ENCODE peak calls at places on chromosomes 2 and 18, in five cellular contexts. T, G, F, X and I are unnamed samples.
A peak's percentile ranks its signal among the peaks of the same experiment; 100 is the strongest.

GRCh38 chr2:46887028-46887885 is 28.3 kb downstream of the MCFD2 start:
- DNase-seq in G (no peak), X (no peak), T (no peak), F (no peak), I (peak; percentile 68)

GRCh38 chr18:25726278-25726677 is 364.1 kb downstream of the SS18 start:
- DNase-seq in T (no peak), G (no peak), X (no peak), F (peak; percentile 2), I (no peak)

GRCh38 chr2:147255812-147256211 is 589.0 kb upstream of the ACVR2A start:
- DNase-seq in X (no peak), G (no peak), T (peak; percentile 56), F (no peak), I (no peak)

GRCh38 chr2:118654945-118655344 is 192.5 kb downstream of the EN1 start:
- DNase-seq in T (no peak), G (no peak), X (no peak), F (peak; percentile 35), I (no peak)

GRCh38 chr2:218568190-218569037 is at the start of the genes CNOT9 and USP37:
- DNase-seq in X (peak; percentile 99), T (peak; percentile 99), G (peak; percentile 100), F (peak; percentile 99), I (peak; percentile 98)

GRCh38 chr2:86794866-86795265 is 4.2 kb upstream of the CD8A start:
- DNase-seq in X (no peak), G (no peak), T (no peak), F (no peak), I (no peak)

GRCh38 chr2:236631361-236632291 is 62.0 kb downstream of the ACKR3 start:
- DNase-seq in G (peak; percentile 27), T (no peak), X (no peak), F (no peak), I (no peak)

GRCh38 chr18:11944786-11945185 is 36.5 kb upstream of the IMPA2 start:
- DNase-seq in T (no peak), X (no peak), G (no peak), F (no peak), I (no peak)

GRCh38 chr2:24179683-24180082 is 4.8 kb downstream of the FAM228A start:
- DNase-seq in T (no peak), G (no peak), X (no peak), F (no peak), I (no peak)

DNA sequence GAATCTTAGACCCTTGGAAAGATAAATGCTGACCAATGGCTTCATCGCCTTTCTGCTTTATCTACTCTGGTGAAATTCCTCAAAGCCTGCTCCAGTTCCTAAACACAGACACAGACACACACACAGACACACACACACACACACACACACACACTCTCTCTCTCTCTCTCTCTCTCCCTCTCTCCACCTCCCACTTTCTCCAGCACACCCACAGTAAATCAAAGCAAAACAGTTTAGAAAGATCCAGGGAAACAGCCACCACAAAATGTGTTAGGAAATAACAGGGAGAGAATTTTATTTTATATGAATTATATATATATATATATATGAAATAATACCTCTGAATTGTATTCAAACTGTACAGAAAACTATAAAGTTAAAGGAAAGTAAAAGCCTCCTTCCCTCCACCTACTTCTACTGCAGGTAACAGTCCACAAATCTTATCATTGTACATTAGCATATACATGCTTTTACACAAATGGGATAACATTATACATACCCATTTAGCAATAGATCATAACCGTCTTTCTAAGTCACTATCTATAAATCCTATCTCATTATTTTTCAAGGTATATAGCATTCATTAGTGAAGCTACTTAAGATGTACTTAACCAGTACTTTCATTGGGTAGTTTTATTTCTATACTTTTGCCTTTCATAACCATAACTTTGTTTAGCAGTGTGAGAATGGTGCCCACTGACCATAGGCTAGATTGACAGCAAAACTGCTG is 38.5 kb downstream of the MREG start:
- DNase-seq in X (no peak), G (no peak), F (no peak), T (no peak), I (no peak)
- TF ChIP-seq CTCF in X (no peak), G (no peak), F (no peak), T (no peak), I (no peak)

GRCh38 chr2:34096552-34097171 is 497.6 kb upstream of the FAM98A start:
- DNase-seq in G (no peak), T (peak; percentile 79), X (peak; percentile 64), F (peak; percentile 80), I (peak; percentile 38)
- TF ChIP-seq CTCF in G (peak; percentile 18), T (peak; percentile 74), X (peak; percentile 93), F (peak; percentile 74), I (peak; percentile 94)

GRCh38 chr2:85435986-85436835 is 17.7 kb downstream of the SH2D6 start:
- DNase-seq in G (no peak), T (no peak), F (no peak), X (no peak), I (no peak)
- TF ChIP-seq CTCF in G (no peak), T (no peak), F (no peak), X (peak; percentile 53), I (peak; percentile 17)

DNA sequence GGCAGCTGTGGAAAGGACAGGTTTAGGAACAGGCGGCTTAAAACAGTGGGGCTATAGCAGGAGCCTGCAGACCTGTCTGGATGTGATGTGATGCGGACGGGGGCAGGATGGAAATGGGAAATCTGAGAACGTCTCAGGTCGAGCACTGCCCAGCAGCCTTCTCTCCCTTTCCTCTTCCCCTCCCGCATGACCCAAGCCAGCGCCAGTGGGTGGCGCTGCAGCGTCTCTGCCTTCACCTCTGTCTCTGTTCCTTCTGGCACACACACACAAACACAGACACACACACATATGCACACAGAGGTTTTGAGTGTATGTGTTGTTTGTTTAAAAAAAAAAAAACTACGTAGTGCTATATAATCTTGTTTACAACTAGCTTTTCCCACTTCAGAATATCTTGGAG is 82.0 kb upstream of the SLC66A3 start:
- DNase-seq in G (no peak), T (no peak), F (peak; percentile 48), X (peak; percentile 8), I (no peak)
- TF ChIP-seq CTCF in G (no peak), T (no peak), F (peak; percentile 50), X (peak; percentile 64), I (peak; percentile 72)